ENCODE peak calls at places on chromosomes 11 and 22, in five cellular contexts. J is CD8-positive, alpha-beta T cell; I is esophagus squamous epithelium; W is cardiac muscle cell; K is right lobe of liver. F is an unnamed sample. For H3K4me1, the result is how much of the 10 kb centered on the place peaks cover.

GRCh38 chr11:119583585-119583984 is 145.4 kb downstream of the NECTIN1 start:
- DNase-seq in J (no peak), I (no peak), W (no peak), K (peak), F (no peak)

GRCh38 chr11:2345050-2345449 is 32.1 kb upstream of the CD81 start:
- DNase-seq in J (no peak), I (no peak), W (no peak), K (no peak), F (no peak)

GRCh38 chr11:129115652-129116585 is 76.2 kb downstream of the ARHGAP32 start:
- DNase-seq in J (no peak), I (no peak), W (no peak), K (no peak), F (peak)

GRCh38 chr11:115264278-115264677 is 239.9 kb downstream of the CADM1 start:
- DNase-seq in J (no peak), I (no peak), W (no peak), K (no peak), F (no peak)

GRCh38 chr22:49100316-49100715 is 727.4 kb downstream of the BRD1 start:
- DNase-seq in J (no peak), I (no peak), W (no peak), K (no peak), F (no peak)

GRCh38 chr11:116118138-116118470 is 613.9 kb upstream of the CADM1 start:
- DNase-seq in J (no peak), I (no peak), W (no peak), K (no peak), F (no peak)

GRCh38 chr11:124602751-124603150 is 8.5 kb upstream of the PANX3 start:
- DNase-seq in J (no peak), I (no peak), W (no peak), K (no peak), F (no peak)

GRCh38 chr11:100991541-100991940 is 138.1 kb downstream of the PGR start:
- DNase-seq in J (no peak), I (no peak), W (no peak), K (no peak), F (no peak)

GRCh38 chr22:22764085-22764484 is 119.7 kb downstream of the GGTLC2 start:
- DNase-seq in J (no peak), I (no peak), W (no peak), K (no peak), F (no peak)

GRCh38 chr11:14927146-14927545 is 35.1 kb upstream of the CYP2R1 start:
- DNase-seq in J (no peak), I (no peak), W (no peak), K (no peak), F (no peak)

GRCh38 chr11:94049351-94049750 is 28.2 kb downstream of the HEPHL1 start:
- DNase-seq in J (no peak), I (no peak), W (no peak), K (no peak), F (no peak)

GRCh38 chr11:83566948-83567347 is 280.8 kb upstream of the CCDC90B start:
- DNase-seq in J (no peak), I (no peak), W (no peak), K (no peak), F (no peak)

GRCh38 chr11:120801801-120802689 is 221.9 kb upstream of the TBCEL start:
- DNase-seq in J (peak), I (no peak), W (peak), K (peak), F (peak)

GRCh38 chr11:1560011-1560579 is 12.0 kb downstream of the DUSP8 start:
- DNase-seq in J (no peak), I (no peak), W (no peak), K (no peak), F (no peak)

GRCh38 chr22:29311468-29312217 is 3.9 kb downstream of the RASL10A start:
- DNase-seq in J (no peak), I (no peak), W (no peak), K (no peak), F (no peak)

GRCh38 chr11:104191124-104191523 is 27.2 kb upstream of the PDGFD start:
- DNase-seq in J (no peak), I (no peak), W (no peak), K (no peak), F (peak)

GRCh38 chr11:94671553-94672366 is 96.4 kb upstream of the AMOTL1 start:
- DNase-seq in J (no peak), I (no peak), W (no peak), K (no peak), F (no peak)

GRCh38 chr11:36431429-36432092 is 78.5 kb downstream of the TRAF6 start:
- DNase-seq in J (no peak), I (no peak), W (no peak), K (no peak), F (peak)

GRCh38 chr22:23608583-23608982 is 23.5 kb downstream of the DRICH1 start:
- DNase-seq in J (no peak), I (no peak), W (peak), K (no peak), F (no peak)

GRCh38 chr22:43126506-43127165 is 16.1 kb downstream of the BIK start:
- DNase-seq in J (no peak), I (no peak), W (no peak), K (no peak), F (peak)

GRCh38 chr11:118142809-118143208 is 9.8 kb downstream of the SCN4B start:
- DNase-seq in J (no peak), I (no peak), W (no peak), K (no peak), F (peak)

GRCh38 chr11:120675171-120675570 is 163.6 kb downstream of the GRIK4 start:
- DNase-seq in J (no peak), I (no peak), W (no peak), K (no peak), F (no peak)

GRCh38 chr11:70090989-70091388 is 12.9 kb downstream of the ANO1 start:
- DNase-seq in J (no peak), I (no peak), W (peak), K (no peak), F (no peak)

GRCh38 chr22:22721681-22722309 is 77.4 kb downstream of the GGTLC2 start:
- DNase-seq in J (peak), I (no peak), W (no peak), K (no peak), F (peak)

GRCh38 chr11:134572741-134573675 is 161.0 kb upstream of the B3GAT1 start:
- DNase-seq in J (no peak), I (no peak), W (no peak), K (no peak), F (no peak)

GRCh38 chr11:34812905-34813576 is 103.1 kb downstream of the APIP start:
- DNase-seq in J (no peak), I (no peak), W (no peak), K (no peak), F (no peak)

GRCh38 chr22:31734512-31734911 is 15.4 kb downstream of the PRR14L start:
- DNase-seq in J (no peak), I (no peak), W (no peak), K (no peak), F (peak)

GRCh38 chr22:48740086-48740730 is 1087.5 kb downstream of the BRD1 start:
- DNase-seq in J (no peak), I (no peak), W (no peak), K (no peak), F (no peak)

GRCh38 chr22:43243275-43243768 is 56.4 kb upstream of the TTLL12 start:
- DNase-seq in J (no peak), I (no peak), W (no peak), K (no peak), F (no peak)

GRCh38 chr11:11416502-11416901 is 63.5 kb upstream of the CSNK2A3 start:
- DNase-seq in J (no peak), I (no peak), W (no peak), K (no peak), F (no peak)

GRCh38 chr11:128422576-128423370 is 164.6 kb downstream of the ETS1 start:
- DNase-seq in J (peak), I (no peak), W (no peak), K (no peak), F (no peak)

GRCh38 chr22:29886601-29887000 is 3.6 kb downstream of the MTMR3 start:
- DNase-seq in J (no peak), I (no peak), W (no peak), K (no peak), F (no peak)

GRCh38 chr11:17277024-17277584 is 565 bp downstream of the NUCB2 start:
- DNase-seq in J (no peak), I (no peak), W (no peak), K (no peak), F (peak)

GRCh38 chr22:37281646-37282384 is 493 bp upstream of the CYTH4 start:
- DNase-seq in J (no peak), I (no peak), W (no peak), K (no peak), F (no peak)

GRCh38 chr22:37281195-37281594 is 1.1 kb upstream of the CYTH4 start:
- DNase-seq in J (no peak), I (no peak), W (no peak), K (no peak), F (no peak)

GRCh38 chr22:37279469-37279868 is 2.8 kb upstream of the CYTH4 start:
- DNase-seq in J (no peak), I (no peak), W (no peak), K (no peak), F (no peak)

GRCh38 chr22:37282385-37282677 is at the start of gene CYTH4:
- DNase-seq in J (peak), I (no peak), W (no peak), K (peak), F (peak)

GRCh38 chr22:37280718-37281117 is 1.6 kb upstream of the CYTH4 start:
- DNase-seq in J (no peak), I (no peak), W (no peak), K (no peak), F (no peak)
- H3K4me1 ChIP-seq in J (under half), I (under half), W (under half), K (under half), F (under half)

GRCh38 chr11:114076974-114077373 is 17.5 kb downstream of the ZBTB16 start:
- DNase-seq in J (no peak), I (no peak), W (peak), K (no peak), F (no peak)
- H3K4me1 ChIP-seq in J (under half), I (under half), W (under half), K (half or more), F (under half)

GRCh38 chr11:63502252-63502820 is 3.5 kb upstream of the LGALS12 start:
- DNase-seq in J (no peak), I (no peak), W (no peak), K (no peak), F (no peak)

GRCh38 chr11:63501236-63501635 is 4.6 kb upstream of the LGALS12 start:
- DNase-seq in J (no peak), I (no peak), W (no peak), K (no peak), F (no peak)

GRCh38 chr11:63504054-63504453 is 1.8 kb upstream of the LGALS12 start:
- DNase-seq in J (no peak), I (no peak), W (no peak), K (no peak), F (no peak)

GRCh38 chr11:63504933-63505586 is 824 bp upstream of the LGALS12 start:
- DNase-seq in J (no peak), I (no peak), W (no peak), K (peak), F (no peak)

DNA sequence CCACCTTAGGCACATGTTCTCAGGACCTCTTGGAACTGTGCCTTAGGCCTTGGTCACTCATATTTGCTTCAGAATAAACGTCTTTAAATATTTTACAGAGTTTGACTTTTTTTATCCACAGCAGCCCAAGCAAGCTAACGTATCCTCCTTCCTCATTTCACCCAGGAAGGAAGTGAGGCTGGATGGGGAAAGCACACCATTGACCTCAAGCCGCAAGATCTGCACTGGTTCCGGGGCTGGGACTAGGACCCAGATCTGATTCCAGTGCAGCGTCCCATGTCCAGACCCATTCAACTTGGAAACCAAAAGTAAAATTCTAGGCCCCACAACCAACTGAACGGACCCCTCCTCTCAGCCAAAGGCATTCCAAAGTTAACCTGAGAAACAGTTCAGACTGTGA is 2.4 kb upstream of the LGALS12 start:
- DNase-seq in J (no peak), I (no peak), W (no peak), K (peak), F (no peak)
- H3K4me1 ChIP-seq in J (under half), I (under half), W (under half), K (under half), F (under half)

DNA sequence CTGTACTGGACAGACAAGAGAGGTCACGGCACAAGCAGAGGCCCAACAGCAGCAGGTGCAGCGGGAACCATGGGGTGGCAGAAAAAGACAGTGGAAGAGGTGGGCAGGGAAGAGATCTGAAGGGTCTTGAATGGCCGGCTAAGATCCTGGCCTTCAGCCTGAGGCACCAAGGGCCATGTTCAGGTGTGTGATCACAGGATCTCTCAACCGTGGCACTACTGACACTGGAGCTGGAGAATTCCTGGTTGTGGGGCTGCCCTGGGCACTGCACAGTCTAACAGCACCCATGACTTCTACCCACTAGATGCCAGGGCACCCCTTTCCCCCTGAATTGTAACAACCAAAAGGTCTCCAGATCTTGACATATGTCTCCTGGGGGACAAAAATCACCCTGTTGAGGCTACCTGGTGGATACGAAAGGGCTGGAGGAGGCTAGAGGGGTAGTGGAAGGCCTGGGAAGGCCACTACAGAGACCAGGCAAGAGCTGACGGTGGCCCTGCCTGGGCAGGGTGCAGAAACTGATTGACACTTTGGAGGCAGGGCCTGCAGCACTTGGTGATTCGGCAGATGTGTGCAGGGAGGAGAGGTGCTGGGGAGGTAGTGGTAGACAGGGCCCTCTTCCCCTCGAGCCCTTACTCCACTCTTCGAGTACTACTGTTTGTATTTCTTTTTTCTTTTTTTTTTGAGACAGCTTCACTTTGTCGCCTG is 8.3 kb downstream of the CSNK1E start:
- DNase-seq in J (no peak), I (no peak), W (no peak), K (no peak), F (no peak)
- H3K4me1 ChIP-seq in J (under half), I (under half), W (under half), K (under half), F (under half)

GRCh38 chr11:75813622-75814039 is 1.4 kb upstream of the UVRAG start:
- DNase-seq in J (no peak), I (no peak), W (no peak), K (no peak), F (peak)

GRCh38 chr11:75811485-75811884 is 3.5 kb upstream of the UVRAG start:
- DNase-seq in J (no peak), I (no peak), W (no peak), K (no peak), F (no peak)

GRCh38 chr11:75812542-75813040 is 2.4 kb upstream of the UVRAG start:
- DNase-seq in J (no peak), I (no peak), W (peak), K (no peak), F (no peak)

GRCh38 chr11:75814369-75814685 is 683 bp upstream of the UVRAG start:
- DNase-seq in J (no peak), I (peak), W (no peak), K (no peak), F (no peak)

GRCh38 chr11:75813126-75813525 is 1.9 kb upstream of the UVRAG start:
- DNase-seq in J (no peak), I (no peak), W (no peak), K (no peak), F (peak)
- H3K4me1 ChIP-seq in J (under half), I (under half), W (under half), K (under half), F (under half)

GRCh38 chr11:65916391-65916790 is 2.5 kb downstream of the C11orf68 start:
- DNase-seq in J (no peak), I (no peak), W (no peak), K (no peak), F (no peak)
- H3K4me1 ChIP-seq in J (under half), I (half or more), W (under half), K (under half), F (under half)

GRCh38 chr11:6596237-6596877 is 7.1 kb downstream of the RRP8 start:
- DNase-seq in J (no peak), I (no peak), W (no peak), K (no peak), F (no peak)

GRCh38 chr11:6599449-6599848 is 4.0 kb downstream of the RRP8 start:
- DNase-seq in J (no peak), I (no peak), W (no peak), K (no peak), F (no peak)

GRCh38 chr11:6601041-6601461 is 2.4 kb downstream of the RRP8 start:
- DNase-seq in J (no peak), I (no peak), W (no peak), K (no peak), F (no peak)

GRCh38 chr11:6599884-6600390 is 3.5 kb downstream of the RRP8 start:
- DNase-seq in J (no peak), I (no peak), W (no peak), K (no peak), F (no peak)

GRCh38 chr11:6598555-6598954 is 4.9 kb downstream of the RRP8 start:
- DNase-seq in J (no peak), I (no peak), W (no peak), K (peak), F (no peak)
- H3K4me1 ChIP-seq in J (under half), I (under half), W (under half), K (under half), F (under half)

GRCh38 chr22:17944205-17944725 is 80.1 kb downstream of the MICAL3 start:
- DNase-seq in J (no peak), I (no peak), W (no peak), K (no peak), F (no peak)

GRCh38 chr22:17945851-17946690 is 78.3 kb downstream of the MICAL3 start:
- DNase-seq in J (no peak), I (no peak), W (no peak), K (no peak), F (no peak)

GRCh38 chr22:17948101-17948500 is 76.3 kb downstream of the MICAL3 start:
- DNase-seq in J (no peak), I (no peak), W (no peak), K (no peak), F (no peak)

GRCh38 chr22:17945156-17945850 is 79.1 kb downstream of the MICAL3 start:
- DNase-seq in J (no peak), I (no peak), W (no peak), K (no peak), F (no peak)

DNA sequence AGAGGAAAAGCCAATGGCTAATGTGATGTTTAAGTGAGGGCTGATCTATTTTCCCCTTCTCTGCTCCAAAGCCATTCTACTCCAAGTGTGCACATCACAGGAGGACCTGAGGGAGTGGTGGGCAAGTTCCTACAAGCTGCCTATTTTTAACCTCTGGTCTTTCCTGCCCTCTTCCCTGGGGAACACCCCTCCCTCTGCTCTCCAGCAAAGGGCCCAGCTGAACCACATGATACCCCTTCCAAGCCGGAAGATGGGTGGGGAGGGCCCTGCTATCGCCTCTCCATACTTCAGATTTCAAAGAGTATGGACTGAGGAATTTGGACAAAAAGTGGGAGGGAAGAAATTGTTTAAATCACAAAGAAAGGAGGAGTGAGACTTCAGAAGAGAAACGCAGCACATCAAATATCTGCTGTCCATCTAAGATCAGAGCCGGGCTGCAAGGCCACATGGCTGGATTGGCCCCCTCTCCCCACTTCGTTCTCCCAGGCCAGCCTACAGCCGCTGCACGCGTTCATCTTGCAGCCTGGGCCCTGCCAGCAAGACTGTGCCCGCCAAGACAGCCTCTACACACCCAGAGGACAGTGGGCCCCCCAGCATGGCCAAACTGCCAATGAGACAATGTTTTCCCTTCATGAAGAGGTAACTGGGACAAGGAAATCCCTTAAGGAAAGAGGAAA is 77.5 kb downstream of the MICAL3 start:
- DNase-seq in J (no peak), I (no peak), W (peak), K (no peak), F (no peak)
- H3K4me1 ChIP-seq in J (under half), I (under half), W (half or more), K (under half), F (under half)

DNA sequence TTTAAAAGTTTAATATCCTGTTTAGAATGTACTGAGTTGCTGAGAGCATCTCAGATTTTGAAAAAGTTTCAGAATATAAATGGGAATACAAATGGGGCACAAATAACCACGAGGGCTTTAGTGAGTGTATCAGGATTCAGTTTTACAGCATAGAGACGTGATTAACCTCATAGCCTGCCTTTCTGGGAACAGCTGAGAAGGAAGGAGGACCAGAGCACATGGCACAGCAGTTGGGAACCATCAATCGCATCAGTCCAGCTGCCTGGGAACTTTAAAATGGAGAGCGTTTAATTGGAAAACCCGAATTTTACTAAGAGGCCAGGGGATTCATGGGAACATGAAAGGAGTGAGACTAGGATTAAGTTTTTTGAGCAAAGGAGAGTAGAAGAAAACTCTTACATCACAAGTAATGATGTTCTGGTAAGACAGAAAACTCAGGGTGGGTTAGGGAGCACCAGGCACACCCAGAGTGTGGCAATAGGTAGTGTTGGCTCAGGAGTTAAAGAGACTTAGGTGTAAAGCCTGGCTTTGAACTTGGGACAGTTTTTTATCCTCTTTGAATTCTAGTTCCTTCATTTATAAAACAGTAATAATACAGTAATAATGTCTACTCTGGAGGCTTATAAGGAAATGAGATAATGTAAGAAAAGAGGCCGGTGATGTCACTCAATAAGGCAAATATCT is 40.2 kb downstream of the FZD4 start:
- DNase-seq in J (no peak), I (no peak), W (no peak), K (no peak), F (no peak)
- H3K4me1 ChIP-seq in J (under half), I (under half), W (under half), K (under half), F (under half)